ENCODE peak calls at places on chromosomes 1 and 21, in four cellular contexts. S is activated B cell treated with CpG ODN at 0.5 μM for 24 hours, C is fibroblast of the aortic adventitia, V is thyroid gland. Z is an unnamed sample.

GRCh38 chr1:81424056-81424455 is 376.7 kb upstream of the ADGRL2 start:
- DNase-seq in V (no peak), S (no peak), C (peak), Z (no peak)

GRCh38 chr1:226223157-226223785 is at the start of gene MIXL1:
- DNase-seq in S (peak), C (no peak), V (no peak), Z (peak)

GRCh38 chr21:39137248-39138186 is 45.7 kb downstream of the PSMG1 start:
- DNase-seq in S (no peak), V (no peak), C (peak), Z (peak)

GRCh38 chr1:98323396-98323795 is 338.1 kb upstream of the SNX7 start:
- DNase-seq in S (no peak), V (no peak), C (peak), Z (no peak)

GRCh38 chr1:247639381-247639981 is 34.1 kb downstream of the OR2G3 start:
- DNase-seq in S (no peak), V (peak), C (peak), Z (peak)

GRCh38 chr21:42695324-42696025 is 42.1 kb downstream of the PDE9A start:
- DNase-seq in C (peak), V (no peak), S (no peak), Z (no peak)

GRCh38 chr1:12059722-12060464 is 3.2 kb upstream of the TNFRSF8 start:
- DNase-seq in S (no peak), V (no peak), C (no peak), Z (peak)

GRCh38 chr1:58870298-58870676 is 86.4 kb upstream of the JUN start:
- DNase-seq in V (peak), C (no peak), S (no peak), Z (no peak)

GRCh38 chr1:174998569-174999215 is 1.1 kb upstream of the CACYBP start:
- DNase-seq in C (peak), S (no peak), V (peak), Z (peak)

GRCh38 chr1:174413632-174414031 is 34.1 kb upstream of the GPR52 start:
- DNase-seq in C (peak), S (no peak), V (no peak), Z (no peak)

GRCh38 chr1:223087231-223087990 is 55.6 kb downstream of the TLR5 start:
- DNase-seq in V (peak), S (no peak), C (peak), Z (no peak)

GRCh38 chr1:179228783-179229213 is 679 bp downstream of the ABL2 start:
- DNase-seq in C (peak), V (peak), S (peak), Z (peak)

GRCh38 chr1:50132495-50132894 is 23.8 kb downstream of the ELAVL4 start:
- DNase-seq in S (no peak), V (no peak), C (no peak), Z (no peak)

GRCh38 chr1:110606784-110607662 is 865 bp upstream of the KCNA2 start:
- DNase-seq in V (peak), C (no peak), S (peak), Z (peak)

GRCh38 chr1:240093120-240093961 is 1.7 kb downstream of the FMN2 start:
- DNase-seq in S (no peak), C (no peak), V (no peak), Z (no peak)

GRCh38 chr1:211589782-211590721 is 11.1 kb upstream of the SLC30A1 start:
- DNase-seq in V (peak), S (no peak), C (peak), Z (no peak)

GRCh38 chr21:31558839-31559367 is 100.6 kb upstream of the SOD1 start:
- DNase-seq in S (peak), V (peak), C (peak), Z (peak)
- TF ChIP-seq CTCF in S (no peak), V (no peak), C (no peak), Z (peak)

GRCh38 chr1:205374205-205375078 is 17.7 kb upstream of the KLHDC8A start:
- DNase-seq in V (peak), S (no peak), C (peak), Z (no peak)

GRCh38 chr1:205377355-205377754 is 20.6 kb upstream of the KLHDC8A start:
- DNase-seq in V (no peak), S (no peak), C (no peak), Z (no peak)

GRCh38 chr1:205376739-205377138 is 20.0 kb upstream of the KLHDC8A start:
- DNase-seq in V (no peak), S (no peak), C (no peak), Z (no peak)

GRCh38 chr1:205373022-205373421 is 16.3 kb upstream of the KLHDC8A start:
- DNase-seq in S (no peak), V (peak), C (peak), Z (no peak)

DNA sequence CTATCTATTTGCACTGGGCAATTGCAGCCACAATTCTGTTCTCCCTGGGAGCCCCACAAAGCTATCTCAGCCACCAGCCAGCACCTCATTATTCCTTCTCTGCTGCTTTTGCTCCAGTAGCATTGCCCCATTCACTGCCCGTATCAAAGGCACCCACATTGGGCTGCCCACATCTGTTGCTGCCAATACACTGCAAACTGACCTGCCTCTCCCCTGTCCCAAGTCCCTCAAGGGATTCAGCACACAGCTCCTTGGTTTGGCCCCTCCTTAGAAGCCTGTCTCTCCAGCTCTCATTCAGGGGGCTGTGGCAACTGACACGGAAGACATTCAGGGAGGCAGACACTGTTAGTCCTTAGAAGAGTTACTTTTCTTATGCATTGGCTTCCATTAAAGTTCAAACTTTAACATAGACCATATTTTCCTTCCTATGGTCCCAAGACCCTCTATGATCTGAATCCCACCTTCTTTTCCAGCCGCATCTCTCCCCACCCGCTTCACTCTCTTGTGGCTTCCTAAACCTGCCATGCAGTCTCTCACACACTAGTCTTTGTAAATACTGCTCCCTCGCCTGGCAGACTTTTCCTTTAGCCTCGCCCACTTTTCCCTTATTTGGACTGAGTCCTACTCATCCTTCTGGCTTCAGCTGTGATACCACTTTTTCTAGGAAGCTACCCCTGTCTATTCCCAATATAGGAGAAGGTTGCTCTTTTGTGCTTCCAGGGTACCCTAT is 19.3 kb upstream of the KLHDC8A start:
- DNase-seq in S (no peak), V (peak), C (peak), Z (no peak)
- TF ChIP-seq CTCF in S (no peak), V (no peak), C (no peak), Z (no peak)

GRCh38 chr1:91148641-91149069 is 126.8 kb upstream of the ZNF644 start:
- DNase-seq in C (no peak), S (no peak), V (peak), Z (no peak)

GRCh38 chr1:91152331-91152730 is 130.5 kb upstream of the ZNF644 start:
- DNase-seq in C (no peak), S (no peak), V (peak), Z (no peak)

GRCh38 chr1:91151702-91152101 is 129.9 kb upstream of the ZNF644 start:
- DNase-seq in S (no peak), C (no peak), V (no peak), Z (no peak)
- TF ChIP-seq CTCF in S (no peak), C (no peak), V (no peak), Z (no peak)

DNA sequence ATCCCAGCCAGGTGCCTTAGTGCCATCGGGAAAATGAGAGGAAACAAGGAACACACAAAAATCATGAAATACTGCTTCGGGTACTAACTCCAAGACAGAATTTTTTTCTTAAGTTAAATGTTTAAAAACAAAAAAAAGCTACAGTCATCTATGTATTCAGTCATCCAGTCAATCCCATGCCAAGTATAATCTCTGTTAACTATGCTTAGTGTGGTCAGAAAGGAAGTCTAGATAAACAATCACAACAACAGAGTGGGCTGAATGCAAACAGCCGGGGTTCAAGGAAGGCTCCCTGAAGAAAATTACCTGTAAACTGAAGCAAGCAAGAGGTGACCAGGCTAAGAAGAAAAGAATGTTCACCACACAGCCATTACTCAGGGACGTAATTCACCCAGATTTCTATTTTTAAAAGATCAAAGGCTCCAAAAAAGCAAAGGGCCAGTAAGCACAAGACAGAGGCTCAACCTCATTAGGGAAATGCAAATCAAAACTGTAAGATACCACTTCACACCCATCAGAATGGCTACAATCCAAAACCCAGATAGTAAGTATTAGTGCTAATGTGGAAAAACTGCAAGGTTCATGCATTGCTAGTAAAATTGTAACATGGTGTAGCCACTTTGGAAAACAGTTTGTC is 53.0 kb downstream of the RERE start:
- DNase-seq in V (no peak), C (peak), S (no peak), Z (no peak)
- TF ChIP-seq CTCF in V (no peak), C (no peak), S (no peak), Z (no peak)

DNA sequence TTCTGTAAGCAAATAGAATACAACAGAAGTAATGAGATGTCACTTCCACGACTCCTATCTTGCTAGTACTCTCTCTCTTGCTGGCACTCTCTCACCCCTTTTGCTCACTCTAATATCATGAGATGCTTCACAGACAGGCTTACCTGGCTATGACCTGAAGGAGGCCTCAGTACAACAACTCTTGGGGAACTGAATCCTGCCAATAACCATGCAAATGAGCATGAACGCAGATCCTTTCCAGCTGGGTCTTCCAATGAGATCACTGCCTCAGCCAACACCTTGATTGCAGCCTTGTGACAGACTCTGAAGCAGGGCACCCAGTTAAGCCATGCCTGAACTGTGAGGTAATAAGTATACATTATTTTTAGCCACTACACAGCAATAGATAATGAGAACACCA is 53.1 kb upstream of the ADAR start:
- DNase-seq in V (peak), S (no peak), C (no peak), Z (no peak)
- TF ChIP-seq CTCF in V (no peak), S (no peak), C (no peak), Z (no peak)

GRCh38 chr1:68442006-68442405 is 7.7 kb downstream of the RPE65 start:
- DNase-seq in C (no peak), S (no peak), V (no peak), Z (no peak)
- TF ChIP-seq CTCF in C (no peak), S (no peak), V (no peak), Z (no peak)

GRCh38 chr1:155000725-155001437 is 1.7 kb upstream of the ZBTB7B start:
- DNase-seq in C (peak), V (peak), S (peak), Z (peak)
- TF ChIP-seq CTCF in C (no peak), V (no peak), S (no peak), Z (no peak)

DNA sequence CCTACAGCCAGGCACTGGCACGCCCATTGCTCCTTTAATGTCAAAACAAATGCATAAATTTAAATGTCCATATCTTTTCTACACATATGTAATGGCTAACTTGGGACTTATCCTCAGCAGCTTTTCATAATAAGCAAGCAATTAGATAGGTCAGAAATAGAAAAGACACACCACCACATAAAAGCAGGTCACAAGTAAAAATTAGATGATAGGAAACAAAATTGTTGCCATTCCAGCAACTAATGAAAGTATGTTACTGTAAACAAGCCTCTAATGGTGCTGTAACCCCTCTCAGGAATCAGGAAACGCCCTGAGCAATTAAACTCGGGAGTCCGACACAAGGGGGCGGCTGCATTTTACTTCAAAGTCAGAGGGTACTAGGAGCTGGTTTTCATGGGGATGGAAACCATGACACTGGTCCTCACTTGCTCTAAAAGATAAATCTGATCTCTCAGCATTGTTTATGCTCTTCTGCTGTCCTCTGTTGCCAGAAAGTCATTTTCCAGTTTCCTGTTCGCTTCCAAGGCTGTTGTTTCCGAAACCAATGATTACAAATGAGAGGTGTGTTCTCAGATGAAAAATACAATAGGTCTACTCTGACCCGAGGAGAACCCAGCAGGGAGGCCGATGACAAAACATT is 93.4 kb downstream of the TGFBR3 start:
- DNase-seq in C (no peak), V (no peak), S (no peak), Z (no peak)
- TF ChIP-seq CTCF in C (no peak), V (no peak), S (no peak), Z (no peak)